ENCODE peak calls at places on chromosomes 3 and 15, in eight cellular contexts. H is naive thymus-derived CD8-positive, alpha-beta T cell; K is RCC 7860; U is hypothalamus; B is fibroblast of mammary gland; J is memory B cell; S is colonic mucosa; C is stimulated activated CD8-positive, alpha-beta memory T cell treated with anti-CD3 and anti-CD28 coated beads, Interleukin-4, amount 100 ng/mL, for 4 hours. Z is an unnamed sample.

GRCh38 chr3:31356941-31357340 is 175.8 kb upstream of the STT3B start:
- DNase-seq in H (no peak), K (no peak), U (no peak), B (peak), J (no peak), S (no peak), C (no peak), Z (no peak)

GRCh38 chr15:73212424-73212823 is 156.3 kb downstream of the HCN4 start:
- DNase-seq in H (no peak), K (no peak), U (no peak), B (no peak), J (no peak), S (no peak), C (no peak), Z (no peak)

GRCh38 chr3:193727089-193727488 is 134.1 kb downstream of the OPA1 start:
- DNase-seq in H (no peak), K (no peak), U (no peak), B (no peak), J (no peak), S (no peak), C (no peak), Z (no peak)

GRCh38 chr15:77649610-77650009 is 16.9 kb upstream of the LINGO1 start:
- DNase-seq in H (no peak), K (no peak), U (no peak), B (no peak), J (no peak), S (no peak), C (no peak), Z (no peak)

GRCh38 chr3:178618197-178618596 is 82.0 kb downstream of the KCNMB2 start:
- DNase-seq in H (no peak), K (no peak), U (no peak), B (peak), J (no peak), S (no peak), C (no peak), Z (no peak)

GRCh38 chr15:100115711-100116090 is 226.1 kb downstream of the ADAMTS17 start:
- DNase-seq in H (no peak), K (peak), U (no peak), B (peak), J (no peak), S (no peak), C (no peak), Z (no peak)

GRCh38 chr3:8800016-8800415 is 30.6 kb upstream of the OXTR start:
- DNase-seq in H (no peak), K (no peak), U (no peak), B (no peak), J (no peak), S (no peak), C (no peak), Z (no peak)

GRCh38 chr3:136778865-136779264 is 26.7 kb upstream of the STAG1 start:
- DNase-seq in H (no peak), K (no peak), U (no peak), B (no peak), J (no peak), S (no peak), C (no peak), Z (no peak)

GRCh38 chr3:193078996-193079731 is 161.5 kb upstream of the MB21D2 start:
- DNase-seq in H (no peak), K (no peak), U (no peak), B (no peak), J (no peak), S (no peak), C (no peak), Z (no peak)

GRCh38 chr3:42780892-42781700 is 8.0 kb upstream of the CCDC13 start:
- DNase-seq in H (peak), K (peak), U (no peak), B (peak), J (peak), S (peak), C (no peak), Z (no peak)

GRCh38 chr3:170622369-170623159 is 36.7 kb upstream of the SLC7A14 start:
- DNase-seq in H (no peak), K (no peak), U (no peak), B (peak), J (no peak), S (peak), C (no peak), Z (no peak)

GRCh38 chr3:134869153-134869726 is 74.2 kb downstream of the EPHB1 start:
- DNase-seq in H (no peak), K (no peak), U (no peak), B (no peak), J (no peak), S (no peak), C (no peak), Z (no peak)

GRCh38 chr3:193982258-193982659 is 153.7 kb upstream of the HES1 start:
- DNase-seq in H (no peak), K (no peak), U (peak), B (peak), J (no peak), S (peak), C (no peak), Z (peak)

GRCh38 chr3:100754563-100755334 is 45.5 kb downstream of the TFG start:
- DNase-seq in H (no peak), K (no peak), U (no peak), B (peak), J (no peak), S (no peak), C (no peak), Z (no peak)

GRCh38 chr3:12444582-12445468 is 39.5 kb upstream of the TSEN2 start:
- DNase-seq in H (no peak), K (peak), U (no peak), B (no peak), J (no peak), S (peak), C (no peak), Z (peak)

GRCh38 chr3:481680-482079 is 285.1 kb downstream of the CHL1 start:
- DNase-seq in H (no peak), K (no peak), U (no peak), B (peak), J (no peak), S (no peak), C (no peak), Z (no peak)

GRCh38 chr3:184317201-184317600 is 2.8 kb downstream of the EIF4G1 start:
- DNase-seq in H (no peak), K (no peak), U (no peak), B (no peak), J (no peak), S (no peak), C (no peak), Z (no peak)

GRCh38 chr3:31041161-31041978 is 146.9 kb upstream of the GADL1 start:
- DNase-seq in H (no peak), K (peak), U (no peak), B (peak), J (no peak), S (no peak), C (no peak), Z (no peak)

GRCh38 chr3:182500294-182500693 is 293.0 kb upstream of the ATP11B start:
- DNase-seq in H (no peak), K (no peak), U (peak), B (no peak), J (no peak), S (no peak), C (no peak), Z (no peak)

GRCh38 chr3:197505796-197506553 is 49.8 kb downstream of the BDH1 start:
- DNase-seq in H (no peak), K (no peak), U (no peak), B (no peak), J (no peak), S (peak), C (no peak), Z (peak)

GRCh38 chr15:85482896-85483295 is 102.5 kb downstream of the AKAP13 start:
- DNase-seq in H (no peak), K (peak), U (no peak), B (peak), J (no peak), S (no peak), C (no peak), Z (no peak)

GRCh38 chr15:51121118-51121517 is 26.4 kb upstream of the TNFAIP8L3 start:
- DNase-seq in H (no peak), K (peak), U (peak), B (peak), J (no peak), S (no peak), C (no peak), Z (no peak)

GRCh38 chr3:41662288-41662687 is 299.6 kb downstream of the ULK4 start:
- DNase-seq in H (no peak), K (no peak), U (no peak), B (peak), J (no peak), S (no peak), C (no peak), Z (no peak)

GRCh38 chr3:54861248-54862067 is 66.4 kb downstream of the LRTM1 start:
- DNase-seq in H (no peak), K (no peak), U (no peak), B (no peak), J (no peak), S (no peak), C (no peak), Z (no peak)

GRCh38 chr15:63856711-63857458 is 23.1 kb upstream of the HERC1 start:
- DNase-seq in H (no peak), K (no peak), U (no peak), B (peak), J (no peak), S (no peak), C (no peak), Z (no peak)

GRCh38 chr3:12178091-12178820 is 19.5 kb upstream of the TIMP4 start:
- DNase-seq in H (no peak), K (peak), U (no peak), B (peak), J (no peak), S (no peak), C (no peak), Z (no peak)

GRCh38 chr15:75532413-75533250 is 46.5 kb downstream of the PTPN9 start:
- DNase-seq in H (no peak), K (peak), U (no peak), B (peak), J (no peak), S (peak), C (no peak), Z (peak)

GRCh38 chr3:12159227-12159601 is 502 bp upstream of the TIMP4 start:
- DNase-seq in H (no peak), K (no peak), U (peak), B (no peak), J (no peak), S (no peak), C (no peak), Z (no peak)

GRCh38 chr3:184727357-184728060 is 15.6 kb upstream of the MAGEF1 start:
- DNase-seq in H (peak), K (peak), U (no peak), B (peak), J (peak), S (peak), C (no peak), Z (peak)

GRCh38 chr3:15861163-15861562 is 63.4 kb upstream of the ANKRD28 start:
- DNase-seq in H (no peak), K (no peak), U (no peak), B (no peak), J (no peak), S (no peak), C (no peak), Z (no peak)

GRCh38 chr3:184808021-184808420 is 3.9 kb upstream of the VPS8 start:
- DNase-seq in H (no peak), K (no peak), U (no peak), B (no peak), J (no peak), S (no peak), C (no peak), Z (no peak)

GRCh38 chr3:183540501-183541234 is 14.8 kb downstream of the KLHL6 start:
- DNase-seq in H (no peak), K (no peak), U (no peak), B (no peak), J (peak), S (no peak), C (no peak), Z (peak)

GRCh38 chr3:187209501-187209900 is 12.2 kb downstream of the RTP1 start:
- DNase-seq in H (no peak), K (no peak), U (no peak), B (no peak), J (no peak), S (no peak), C (no peak), Z (no peak)

GRCh38 chr15:70447927-70448698 is 315.2 kb downstream of the UACA start:
- DNase-seq in H (peak), K (no peak), U (peak), B (no peak), J (peak), S (peak), C (peak), Z (peak)

GRCh38 chr3:125055913-125056705 is at the start of gene HEG1:
- DNase-seq in H (peak), K (peak), U (peak), B (peak), J (peak), S (peak), C (peak), Z (peak)

GRCh38 chr3:120151796-120152195 is 57.5 kb upstream of the GSK3B start:
- DNase-seq in H (no peak), K (no peak), U (no peak), B (no peak), J (no peak), S (peak), C (no peak), Z (peak)

GRCh38 chr3:101938262-101938847 is 89.0 kb downstream of the NFKBIZ start:
- DNase-seq in H (no peak), K (no peak), U (no peak), B (no peak), J (no peak), S (no peak), C (no peak), Z (no peak)

GRCh38 chr3:46482632-46483311 is 15.0 kb upstream of the RTP3 start:
- DNase-seq in H (no peak), K (peak), U (no peak), B (peak), J (no peak), S (no peak), C (no peak), Z (no peak)

GRCh38 chr3:110383356-110383755 is 688.3 kb upstream of the NECTIN3 start:
- DNase-seq in H (no peak), K (no peak), U (no peak), B (no peak), J (no peak), S (no peak), C (no peak), Z (no peak)

Z was measured in transverse colon.